ENCODE peak calls at places on chromosomes 3 and 15, in nine cellular contexts. N is activated CD4-positive, alpha-beta T cell treated with anti-CD3 and anti-CD28 coated beads, Interleukin-2, amount 10 ng/mL, durations not matched to agents 7 days and 5 days; E is occipital lobe; D is HFFc6; Y is activated T-cell treated with anti-CD3 and anti-CD28 coated beads, Interleukin-2, amount 50 U/mL, for 1 hour; P is fibroblast of the aortic adventitia; G is NCI-H1092; U is GM18507; V is stimulated activated CD8-positive, alpha-beta memory T cell treated with anti-CD3 and anti-CD28 coated beads, Interleukin-15, amount 100 ng/mL, for 48 hours. I is an unnamed sample.

GRCh38 chr15:100897873-100898490 is 18.4 kb downstream of the ALDH1A3 start:
- DNase-seq in N (no peak), E (no peak), D (no peak), Y (no peak), P (no peak), G (no peak), U (no peak), V (no peak), I (no peak)

GRCh38 chr3:45991341-45991740 is 4.3 kb downstream of the FYCO1 start:
- DNase-seq in N (no peak), E (no peak), D (no peak), Y (no peak), P (no peak), G (no peak), U (no peak), V (no peak), I (no peak)

GRCh38 chr3:182790612-182791011 is 2.7 kb upstream of the ATP11B start:
- DNase-seq in N (no peak), E (no peak), D (no peak), Y (no peak), P (no peak), G (no peak), U (no peak), V (no peak), I (no peak)

GRCh38 chr3:187565701-187566100 is 104.5 kb downstream of the SST start:
- DNase-seq in N (no peak), E (no peak), D (no peak), Y (no peak), P (no peak), G (no peak), U (no peak), V (no peak), I (no peak)

GRCh38 chr3:4504340-4505261 is 11.5 kb downstream of the ITPR1 start:
- DNase-seq in N (peak), E (no peak), D (no peak), Y (peak), P (no peak), G (no peak), U (no peak), V (no peak), I (no peak)

GRCh38 chr15:83504365-83504764 is 57.2 kb downstream of the SH3GL3 start:
- DNase-seq in N (no peak), E (no peak), D (no peak), Y (no peak), P (no peak), G (no peak), U (no peak), V (no peak), I (no peak)

GRCh38 chr15:20340931-20341661 is 200.5 kb downstream of the GOLGA6L6 start:
- DNase-seq in N (peak), E (no peak), D (peak), Y (peak), P (no peak), G (no peak), U (no peak), V (no peak), I (no peak)

GRCh38 chr3:76487446-76487845 is 552.5 kb upstream of the ROBO2 start:
- DNase-seq in N (no peak), E (no peak), D (no peak), Y (no peak), P (no peak), G (no peak), U (no peak), V (no peak), I (no peak)

GRCh38 chr3:132087356-132087755 is 52.5 kb upstream of the CPNE4 start:
- DNase-seq in N (no peak), E (no peak), D (no peak), Y (no peak), P (no peak), G (no peak), U (no peak), V (no peak), I (no peak)

GRCh38 chr3:142009029-142009428 is 132.6 kb downstream of the ATP1B3 start:
- DNase-seq in N (no peak), E (no peak), D (no peak), Y (no peak), P (no peak), G (no peak), U (no peak), V (no peak), I (no peak)

GRCh38 chr3:11568503-11569155 is 75.1 kb downstream of the VGLL4 start:
- DNase-seq in N (no peak), E (peak), D (peak), Y (no peak), P (peak), G (no peak), U (no peak), V (no peak), I (peak)

GRCh38 chr3:195247863-195248189 is 23.1 kb downstream of the XXYLT1 start:
- DNase-seq in N (no peak), E (no peak), D (no peak), Y (no peak), P (no peak), G (no peak), U (no peak), V (no peak), I (no peak)

GRCh38 chr15:58110999-58111717 is 27.0 kb upstream of the AQP9 start:
- DNase-seq in N (no peak), E (no peak), D (no peak), Y (no peak), P (no peak), G (no peak), U (no peak), V (no peak), I (no peak)

GRCh38 chr3:11552289-11553264 is 91.1 kb downstream of the VGLL4 start:
- DNase-seq in N (no peak), E (no peak), D (no peak), Y (no peak), P (no peak), G (no peak), U (no peak), V (no peak), I (no peak)

GRCh38 chr3:45010718-45011355 is 15.3 kb upstream of the CLEC3B start:
- DNase-seq in N (no peak), E (no peak), D (peak), Y (no peak), P (peak), G (no peak), U (no peak), V (no peak), I (peak)

GRCh38 chr3:134486577-134487041 is 752 bp downstream of the CEP63 start:
- DNase-seq in N (peak), E (no peak), D (no peak), Y (no peak), P (peak), G (no peak), U (no peak), V (no peak), I (no peak)

GRCh38 chr3:172148269-172148668 is 108.9 kb downstream of the FNDC3B start:
- DNase-seq in N (no peak), E (no peak), D (no peak), Y (no peak), P (peak), G (no peak), U (no peak), V (no peak), I (no peak)

GRCh38 chr3:69370156-69370944 is 15.5 kb downstream of the FRMD4B start:
- DNase-seq in N (peak), E (peak), D (no peak), Y (no peak), P (no peak), G (no peak), U (no peak), V (no peak), I (no peak)

GRCh38 chr15:28944696-28945300 is 59.0 kb downstream of the APBA2 start:
- DNase-seq in N (no peak), E (no peak), D (no peak), Y (no peak), P (no peak), G (no peak), U (no peak), V (no peak), I (no peak)

GRCh38 chr3:182364723-182365650 is 428.3 kb upstream of the ATP11B start:
- DNase-seq in N (no peak), E (peak), D (no peak), Y (no peak), P (no peak), G (peak), U (no peak), V (no peak), I (no peak)

GRCh38 chr15:89836255-89837133 is 21.8 kb upstream of the ANPEP start:
- DNase-seq in N (no peak), E (no peak), D (peak), Y (no peak), P (peak), G (no peak), U (no peak), V (no peak), I (peak)

GRCh38 chr15:79442911-79443310 is 10.8 kb downstream of the MINAR1 start:
- DNase-seq in N (no peak), E (no peak), D (no peak), Y (no peak), P (no peak), G (no peak), U (no peak), V (no peak), I (no peak)

GRCh38 chr15:59296181-59296617 is 76.5 kb downstream of the MYO1E start:
- DNase-seq in N (no peak), E (no peak), D (peak), Y (no peak), P (peak), G (no peak), U (no peak), V (no peak), I (peak)

GRCh38 chr15:31361764-31362120 is 35.1 kb downstream of the KLF13 start:
- DNase-seq in N (no peak), E (no peak), D (no peak), Y (no peak), P (no peak), G (no peak), U (no peak), V (no peak), I (no peak)

GRCh38 chr3:104887069-104887468 is 479.6 kb upstream of the ALCAM start:
- DNase-seq in N (no peak), E (no peak), D (no peak), Y (no peak), P (no peak), G (no peak), U (no peak), V (no peak), I (no peak)

GRCh38 chr3:160754371-160754854 is 1.6 kb upstream of the PPM1L start:
- DNase-seq in N (no peak), E (no peak), D (peak), Y (peak), P (peak), G (peak), U (no peak), V (no peak), I (no peak)